ENCODE peak calls at places on chromosomes 3 and 15, in ten cellular contexts. X is CD8-positive, alpha-beta T cell; R is iPS DF 6.9; S is Peyer's patch; T is right cardiac atrium; H is H1; F is breast epithelium; B is naive thymus-derived CD4-positive, alpha-beta T cell; L is mesendoderm; E is fibroblast of lung. C is an unnamed sample.

GRCh38 chr3:46615976-46616375 is 3.7 kb downstream of the FAM240A start:
- DNase-seq in L (no peak), H (no peak), T (no peak), S (no peak), F (no peak), E (no peak), B (no peak), X (no peak), R (no peak), C (no peak)

GRCh38 chr3:129644836-129645235 is 38.4 kb upstream of the PLXND1 start:
- DNase-seq in X (no peak), T (no peak), B (no peak), R (no peak), F (no peak), L (no peak), S (no peak), E (no peak), H (no peak), C (no peak)

GRCh38 chr3:155704041-155704440 is 40.8 kb downstream of the PLCH1 start:
- DNase-seq in X (no peak), B (no peak), S (no peak), E (no peak), R (no peak), T (no peak), F (peak; percentile 38), L (no peak), H (no peak), C (peak; percentile 16)

GRCh38 chr3:62378329-62378789 is 5.0 kb upstream of the FEZF2 start:
- DNase-seq in X (no peak), E (no peak), R (no peak), F (no peak), B (no peak), H (no peak), S (no peak), T (no peak), L (peak; percentile 69), C (no peak)

GRCh38 chr3:185813691-185814215 is 11.1 kb downstream of the IGF2BP2 start:
- DNase-seq in X (no peak), R (no peak), S (no peak), B (no peak), L (peak; percentile 95), E (peak; percentile 75), H (peak; percentile 59), T (no peak), F (no peak), C (no peak)

GRCh38 chr3:137767146-137768020 is 3.3 kb downstream of the SOX14 start:
- DNase-seq in B (no peak), H (peak; percentile 78), F (no peak), R (no peak), S (no peak), E (no peak), T (no peak), X (no peak), L (peak; percentile 72), C (no peak)

GRCh38 chr3:120506828-120507774 is 56.3 kb upstream of the FSTL1 start:
- DNase-seq in X (no peak), B (no peak), R (no peak), S (no peak), E (peak; percentile 63), H (no peak), L (peak; percentile 73), F (no peak), T (no peak), C (peak; percentile 43)

GRCh38 chr3:105367063-105367405 is 325 bp downstream of the ALCAM start:
- DNase-seq in R (no peak), F (no peak), S (peak; percentile 59), E (no peak), T (no peak), X (no peak), H (no peak), B (no peak), L (no peak), C (peak; percentile 21)

GRCh38 chr3:186633481-186633880 is 6.7 kb upstream of the FETUB start:
- DNase-seq in H (no peak), R (no peak), B (no peak), X (no peak), T (no peak), E (no peak), S (no peak), F (no peak), L (no peak), C (no peak)

GRCh38 chr3:194782767-194783404 is 97.2 kb downstream of the FAM43A start:
- DNase-seq in B (no peak), S (no peak), R (no peak), H (no peak), X (no peak), T (no peak), F (no peak), L (no peak), E (no peak), C (no peak)

GRCh38 chr3:121545049-121545563 is 682 bp downstream of the POLQ start:
- DNase-seq in L (peak; percentile 36), H (no peak), S (no peak), R (no peak), B (no peak), F (no peak), X (no peak), T (no peak), E (no peak), C (no peak)

GRCh38 chr15:31501074-31501473 is 174.4 kb downstream of the KLF13 start:
- DNase-seq in B (no peak), F (no peak), H (no peak), E (no peak), X (no peak), T (no peak), S (no peak), L (no peak), R (no peak), C (peak; percentile 7)

GRCh38 chr3:115848641-115849040 is 225.3 kb downstream of the GAP43 start:
- DNase-seq in X (no peak), R (no peak), T (no peak), F (no peak), E (no peak), H (no peak), S (no peak), B (no peak), L (no peak), C (no peak)

GRCh38 chr15:40785814-40786213 is 16.0 kb downstream of the C15orf62 start:
- DNase-seq in S (no peak), T (no peak), R (no peak), H (no peak), E (no peak), B (no peak), F (no peak), X (no peak), L (no peak), C (no peak)
- H3K27ac ChIP-seq in S (no peak overlapping the region), T (no peak overlapping the region), R (no peak overlapping the region), H (no peak overlapping the region), E (no peak overlapping the region), B (no peak overlapping the region), F (peak overlapping the region; percentile 89), X (no peak overlapping the region), L (no peak overlapping the region), C (no peak overlapping the region)

GRCh38 chr15:99928429-99928981 is 195.3 kb upstream of the LYSMD4 start:
- DNase-seq in L (peak; percentile 60), R (no peak), F (peak; percentile 61), E (peak; percentile 72), X (peak; percentile 79), S (peak; percentile 93), T (peak; percentile 95), H (no peak), B (peak; percentile 87), C (peak; percentile 86)
- H3K27ac ChIP-seq in L (no peak overlapping the region), R (no peak overlapping the region), F (peak overlapping the region; percentile 81), E (no peak overlapping the region), X (peak overlapping the region; percentile 34), S (peak overlapping the region; percentile 79), T (peak overlapping the region; percentile 19), H (peak overlapping the region; percentile 45), B (peak overlapping the region; percentile 76), C (peak overlapping the region; percentile 79)

GRCh38 chr15:40334941-40335795 is 5.6 kb downstream of the CCDC9B start:
- DNase-seq in E (no peak), T (peak; percentile 70), S (peak; percentile 50), B (no peak), R (no peak), H (no peak), X (no peak), F (no peak), L (no peak), C (no peak)
- H3K27ac ChIP-seq in E (no peak overlapping the region), T (peak overlapping the region; percentile 62), S (peak overlapping the region; percentile 81), B (no peak overlapping the region), R (no peak overlapping the region), H (no peak overlapping the region), X (no peak overlapping the region), F (peak overlapping the region; percentile 96), L (no peak overlapping the region), C (no peak overlapping the region)

DNA sequence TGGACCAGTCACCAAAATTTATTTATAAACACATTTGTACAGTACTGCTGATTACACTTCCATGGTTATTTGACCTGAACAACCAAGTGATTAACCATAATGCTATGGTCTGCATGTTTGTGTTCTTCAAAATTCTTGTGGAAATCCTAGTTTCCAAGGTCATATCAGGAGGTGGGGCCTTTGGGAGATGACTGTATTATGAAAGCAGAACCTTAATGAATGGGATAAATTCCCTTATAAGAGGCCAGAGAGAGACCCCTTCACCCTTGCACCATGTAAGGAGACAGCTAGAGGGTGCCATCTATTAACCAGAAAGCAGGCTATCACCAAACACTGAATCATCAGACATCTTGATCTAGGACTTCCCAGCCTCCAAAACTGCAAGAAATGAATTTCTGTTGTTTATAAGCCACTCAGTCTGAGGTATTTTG is 1.9 kb downstream of the SCAPER start:
- DNase-seq in B (peak; percentile 30), T (no peak), E (peak; percentile 47), L (peak; percentile 40), X (no peak), H (no peak), R (no peak), F (no peak), S (no peak), C (no peak)
- H3K27ac ChIP-seq in B (no peak overlapping the region), T (peak overlapping the region; percentile 71), E (peak overlapping the region; percentile 29), L (no peak overlapping the region), X (no peak overlapping the region), H (no peak overlapping the region), R (no peak overlapping the region), F (no peak overlapping the region), S (no peak overlapping the region), C (no peak overlapping the region)

DNA sequence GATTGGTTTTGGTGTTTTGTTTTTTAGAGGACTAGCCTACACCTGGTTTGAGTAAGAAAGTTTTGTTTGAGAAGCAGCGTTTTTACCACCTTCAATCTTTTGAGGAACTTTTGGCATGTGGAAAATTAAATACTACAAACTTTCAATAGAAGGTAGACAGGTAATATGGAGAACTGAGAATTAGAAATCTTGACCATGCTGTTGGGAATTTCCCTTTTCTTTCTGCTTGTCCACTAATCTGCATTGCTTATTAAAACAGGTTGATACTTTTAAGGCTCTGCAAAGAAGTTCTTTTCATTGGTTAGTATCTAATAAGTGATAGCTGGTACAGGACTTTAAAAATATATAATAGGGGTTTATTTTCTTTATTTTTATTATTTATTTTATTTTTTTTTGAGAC is 31.9 kb downstream of the UBE2E1 start:
- DNase-seq in H (no peak), T (no peak), S (no peak), X (no peak), B (no peak), L (no peak), R (no peak), F (no peak), E (no peak), C (no peak)
- H3K27ac ChIP-seq in H (no peak overlapping the region), T (no peak overlapping the region), S (no peak overlapping the region), X (no peak overlapping the region), B (no peak overlapping the region), L (no peak overlapping the region), R (no peak overlapping the region), F (no peak overlapping the region), E (no peak overlapping the region), C (no peak overlapping the region)

C was measured in testis.